ENCODE peak calls at places on chromosomes 5 and 9, in six cellular contexts. P is GM20000, J is esophagus squamous epithelium, Y is heart right ventricle, D is ovary, C is endodermal cell. Q is an unnamed sample.

GRCh38 chr5:32852535-32852934 is 141.4 kb downstream of the NPR3 start:
- DNase-seq in C (peak; percentile 80), P (no peak), D (no peak), J (no peak), Y (no peak), Q (peak; percentile 70)

GRCh38 chr9:115671236-115671770 is 482.3 kb upstream of the PAPPA start:
- DNase-seq in J (no peak), P (no peak), C (no peak), Y (no peak), D (no peak), Q (no peak)

GRCh38 chr9:136741885-136742568 is 713 bp downstream of the LCN10 start:
- DNase-seq in J (no peak), C (peak; percentile 48), D (no peak), Y (no peak), P (peak; percentile 92), Q (no peak)

GRCh38 chr9:113056191-113057106 is at the start of gene ZFP37:
- DNase-seq in J (peak; percentile 44), D (peak; percentile 95), Y (peak; percentile 91), C (peak; percentile 97), P (peak; percentile 88), Q (peak; percentile 84)

GRCh38 chr5:141848771-141849370 is 29.3 kb downstream of the PCDH1 start:
- DNase-seq in D (peak; percentile 52), C (peak; percentile 96), P (peak; percentile 45), Y (peak; percentile 50), J (no peak), Q (no peak)

GRCh38 chr5:40991168-40991980 is 79.8 kb downstream of the MROH2B start:
- DNase-seq in P (no peak), C (no peak), Y (no peak), D (peak; percentile 68), J (no peak), Q (no peak)

GRCh38 chr5:40080191-40080590 is 599.5 kb upstream of the PTGER4 start:
- DNase-seq in C (no peak), P (no peak), Y (no peak), D (no peak), J (no peak), Q (no peak)

GRCh38 chr9:114588150-114588663 is 638 bp downstream of the ATP6V1G1 start:
- DNase-seq in Y (no peak), D (no peak), P (no peak), C (no peak), J (no peak), Q (no peak)

GRCh38 chr9:14627513-14627912 is 65.7 kb downstream of the ZDHHC21 start:
- DNase-seq in D (no peak), P (no peak), J (no peak), Y (no peak), C (no peak), Q (no peak)

GRCh38 chr9:138008081-138008841 is 130.7 kb downstream of the CACNA1B start:
- DNase-seq in J (no peak), D (no peak), C (peak; percentile 36), P (no peak), Y (no peak), Q (no peak)

GRCh38 chr5:126521130-126521529 is 73.9 kb downstream of the ALDH7A1 start:
- DNase-seq in Y (no peak), P (no peak), D (no peak), J (no peak), C (peak; percentile 28), Q (no peak)

GRCh38 chr5:160887780-160888179 is 35.8 kb upstream of the ATP10B start:
- DNase-seq in Y (no peak), J (no peak), D (no peak), P (no peak), C (no peak), Q (no peak)

GRCh38 chr9:133644968-133645765 is 9.0 kb downstream of the DBH start:
- DNase-seq in D (no peak), Y (no peak), P (no peak), C (no peak), J (no peak), Q (no peak)

GRCh38 chr5:137887831-137888230 is 1.4 kb upstream of the PKD2L2 start:
- DNase-seq in J (no peak), Y (no peak), C (no peak), P (no peak), D (no peak), Q (no peak)

GRCh38 chr5:130335116-130335515 is 430.9 kb downstream of the CHSY3 start:
- DNase-seq in D (no peak), C (no peak), P (no peak), Y (no peak), J (no peak), Q (no peak)

GRCh38 chr5:41519801-41520200 is 9.4 kb upstream of the PLCXD3 start:
- DNase-seq in C (no peak), Y (no peak), D (no peak), P (no peak), J (no peak), Q (no peak)

GRCh38 chr5:144800169-144800568 is 629.5 kb downstream of the KCTD16 start:
- DNase-seq in Y (no peak), D (no peak), C (no peak), J (no peak), P (no peak), Q (no peak)

GRCh38 chr5:71011194-71011792 is 13.8 kb downstream of the NAIP start:
- DNase-seq in D (no peak), P (no peak), Y (no peak), C (peak; percentile 35), J (no peak), Q (no peak)

GRCh38 chr5:81305783-81306182 is 4.4 kb downstream of the ZCCHC9 start:
- DNase-seq in C (no peak), D (no peak), P (no peak), J (no peak), Y (no peak), Q (no peak)

GRCh38 chr9:21560281-21560745 is 78.2 kb upstream of the IFNE start:
- DNase-seq in Y (no peak), J (no peak), P (peak; percentile 9), D (no peak), C (no peak), Q (no peak)

GRCh38 chr5:5353681-5354080 is 68.8 kb upstream of the ICE1 start:
- DNase-seq in P (no peak), D (no peak), J (no peak), C (peak; percentile 75), Y (no peak), Q (no peak)

GRCh38 chr5:16791036-16791705 is 144.9 kb downstream of the MYO10 start:
- DNase-seq in P (peak; percentile 63), J (no peak), C (no peak), Y (no peak), D (no peak), Q (peak; percentile 41)

GRCh38 chr5:90983148-90983547 is 400.0 kb downstream of the ARRDC3 start:
- DNase-seq in J (no peak), P (no peak), D (no peak), C (no peak), Y (no peak), Q (no peak)

GRCh38 chr9:114266969-114267368 is 55.9 kb upstream of the ORM1 start:
- DNase-seq in J (no peak), P (no peak), C (no peak), Y (no peak), D (no peak), Q (no peak)

GRCh38 chr5:178210073-178210526 is 5.8 kb downstream of the HNRNPAB start:
- DNase-seq in D (no peak), C (peak; percentile 47), Y (no peak), P (no peak), J (no peak), Q (no peak)

GRCh38 chr5:178209334-178210072 is 5.2 kb downstream of the HNRNPAB start:
- DNase-seq in P (no peak), Y (no peak), J (no peak), C (peak; percentile 38), D (no peak), Q (no peak)

GRCh38 chr5:178207917-178208280 is 3.6 kb downstream of the HNRNPAB start:
- DNase-seq in D (no peak), Y (no peak), C (peak; percentile 28), J (no peak), P (no peak), Q (no peak)

GRCh38 chr5:178207183-178207916 is 3.0 kb downstream of the HNRNPAB start:
- DNase-seq in D (no peak), J (no peak), Y (no peak), C (peak; percentile 56), P (no peak), Q (no peak)

DNA sequence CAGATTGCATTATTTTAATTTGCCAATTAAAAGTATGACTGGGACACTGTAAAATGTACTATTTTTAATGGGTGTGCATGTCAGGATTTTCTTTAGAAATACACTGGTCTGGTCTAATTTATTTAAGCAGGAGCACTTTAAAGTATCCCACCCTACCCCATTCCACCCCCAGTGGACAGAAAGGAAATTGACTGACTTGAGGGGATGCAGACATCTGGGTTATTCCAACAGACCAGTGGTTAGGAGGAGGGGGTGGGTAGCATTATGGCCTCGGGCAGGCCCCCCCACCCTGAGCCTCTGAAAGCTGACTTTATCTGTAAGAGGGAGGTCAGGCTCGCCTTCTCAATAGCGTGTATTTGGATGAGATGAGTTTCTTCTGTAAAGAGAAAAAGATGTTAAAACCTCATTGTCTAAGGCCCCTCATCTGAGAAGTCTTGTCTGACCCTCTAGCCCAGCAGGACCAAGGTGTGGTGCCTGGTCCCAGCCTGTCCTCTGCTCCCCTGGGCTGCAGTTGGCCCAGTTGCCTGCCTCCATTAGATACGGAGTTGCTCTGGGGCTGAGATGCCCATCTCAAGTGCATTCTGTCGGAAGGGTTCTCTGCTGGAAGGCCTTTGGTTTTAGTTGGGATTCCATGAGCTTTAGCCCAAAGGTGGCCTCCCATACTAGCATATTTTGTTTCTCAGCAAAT is 4.4 kb downstream of the HNRNPAB start:
- DNase-seq in J (no peak), P (no peak), D (no peak), Y (no peak), C (peak; percentile 46), Q (no peak)
- TF ChIP-seq CTCF in J (no peak), P (no peak), D (no peak), Y (no peak), C (peak; percentile 61), Q (peak; percentile 17)

GRCh38 chr5:45696206-45696836 is at the start of gene HCN1:
- DNase-seq in J (no peak), Y (peak; percentile 80), D (peak; percentile 35), P (peak; percentile 60), C (peak; percentile 95), Q (peak; percentile 92)
- TF ChIP-seq CTCF in J (peak; percentile 57), Y (peak; percentile 77), D (peak; percentile 10), P (no peak), C (peak; percentile 86), Q (peak; percentile 69)

GRCh38 chr9:347667-348292 is 133.1 kb downstream of the DOCK8 start:
- DNase-seq in C (no peak), Y (no peak), P (no peak), J (no peak), D (no peak), Q (no peak)
- TF ChIP-seq CTCF in C (peak; percentile 80), Y (peak; percentile 72), P (no peak), J (peak; percentile 71), D (peak; percentile 65), Q (peak; percentile 75)

GRCh38 chr5:170528976-170529375 is 25.2 kb downstream of the KCNIP1 start:
- DNase-seq in J (no peak), P (no peak), Y (no peak), D (no peak), C (peak; percentile 16), Q (no peak)
- TF ChIP-seq CTCF in J (no peak), P (no peak), Y (no peak), D (no peak), C (no peak), Q (no peak)